ENCODE peak calls at places on chromosomes 13 and 19, in ten cellular contexts. U is LoVo; O is AG09319; N is left ventricle myocardium inferior; G is GF-D8; W is DMS153; M is activated CD4-positive, alpha-beta T cell treated with anti-CD3 and anti-CD28 coated beads, Interleukin-2, amount 10 ng/mL, durations not matched to agents 7 days and 5 days; Z is CD4-positive, alpha-beta memory T cell; Q is mesenchymal stem cell; J is A172. B is an unnamed sample.

GRCh38 chr19:47097396-47098217 is 16.0 kb downstream of the ZC3H4 start:
- DNase-seq in U (no peak), O (no peak), N (peak; percentile 50), G (no peak), W (no peak), M (no peak), Z (no peak), Q (no peak), J (no peak), B (peak; percentile 53)

GRCh38 chr19:41702208-41702651 is 6.2 kb upstream of the CEACAM5 start:
- DNase-seq in U (no peak), O (no peak), N (no peak), G (no peak), W (no peak), M (no peak), Z (no peak), Q (no peak), J (peak; percentile 72), B (no peak)

GRCh38 chr19:49133621-49134454 is 14.5 kb downstream of the PPFIA3 start:
- DNase-seq in U (no peak), O (no peak), N (peak; percentile 71), G (no peak), W (peak; percentile 54), M (peak; percentile 49), Z (peak; percentile 47), Q (peak; percentile 54), J (no peak), B (no peak)

GRCh38 chr19:1446713-1447564 is 3.0 kb upstream of the APC2 start:
- DNase-seq in U (no peak), O (no peak), N (no peak), G (no peak), W (no peak), M (peak; percentile 31), Z (no peak), Q (no peak), J (no peak), B (peak; percentile 36)

GRCh38 chr13:98370261-98370660 is 193.2 kb upstream of the RNF113B start:
- DNase-seq in U (no peak), O (no peak), N (no peak), G (no peak), W (no peak), M (no peak), Z (no peak), Q (no peak), J (no peak), B (no peak)

GRCh38 chr13:86986448-86986847 is 684.7 kb upstream of the SLITRK5 start:
- DNase-seq in U (no peak), O (no peak), N (no peak), G (no peak), W (peak; percentile 61), M (no peak), Z (no peak), Q (peak; percentile 45), J (no peak), B (no peak)

GRCh38 chr19:611506-611869 is 21.8 kb downstream of the HCN2 start:
- DNase-seq in U (no peak), O (no peak), N (no peak), G (no peak), W (no peak), M (peak; percentile 26), Z (peak; percentile 33), Q (peak; percentile 79), J (peak; percentile 99), B (peak; percentile 92)

GRCh38 chr13:42946927-42947326 is 45.1 kb downstream of the EPSTI1 start:
- DNase-seq in U (no peak), O (peak; percentile 15), N (no peak), G (no peak), W (no peak), M (no peak), Z (no peak), Q (no peak), J (no peak), B (peak; percentile 71)

GRCh38 chr19:39599116-39599515 is 3.2 kb upstream of the LGALS13 start:
- DNase-seq in U (peak; percentile 20), O (no peak), N (no peak), G (no peak), W (no peak), M (peak; percentile 47), Z (peak; percentile 2), Q (peak; percentile 18), J (peak; percentile 32), B (peak; percentile 13)

GRCh38 chr19:8682931-8683330 is 15.7 kb downstream of the ACTL9 start:
- DNase-seq in U (no peak), O (no peak), N (no peak), G (no peak), W (no peak), M (no peak), Z (no peak), Q (no peak), J (no peak), B (no peak)

GRCh38 chr19:16902545-16902944 is 13.7 kb downstream of the F2RL3 start:
- DNase-seq in U (no peak), O (no peak), N (no peak), G (no peak), W (no peak), M (no peak), Z (no peak), Q (no peak), J (no peak), B (no peak)

GRCh38 chr13:30196025-30196424 is 111.3 kb downstream of the KATNAL1 start:
- DNase-seq in U (no peak), O (no peak), N (no peak), G (no peak), W (peak; percentile 37), M (no peak), Z (no peak), Q (peak; percentile 39), J (peak; percentile 90), B (no peak)

GRCh38 chr13:41825691-41826090 is 135.2 kb downstream of the VWA8 start:
- DNase-seq in U (no peak), O (no peak), N (no peak), G (no peak), W (no peak), M (no peak), Z (no peak), Q (no peak), J (no peak), B (no peak)

GRCh38 chr13:45863716-45864590 is 12.4 kb upstream of the SIAH3 start:
- DNase-seq in U (no peak), O (no peak), N (no peak), G (no peak), W (no peak), M (no peak), Z (no peak), Q (no peak), J (no peak), B (no peak)

GRCh38 chr13:66532845-66533244 is 697.3 kb downstream of the PCDH9 start:
- DNase-seq in U (no peak), O (no peak), N (no peak), G (no peak), W (no peak), M (no peak), Z (no peak), Q (no peak), J (no peak), B (no peak)

GRCh38 chr19:1592755-1593628 is at the start of gene MBD3:
- DNase-seq in U (peak; percentile 95), O (peak; percentile 86), N (peak; percentile 93), G (peak; percentile 80), W (peak; percentile 62), M (peak; percentile 87), Z (peak; percentile 86), Q (peak; percentile 92), J (peak; percentile 89), B (peak; percentile 99)

GRCh38 chr19:14512420-14512961 is 5.7 kb downstream of the DNAJB1 start:
- DNase-seq in U (no peak), O (no peak), N (no peak), G (no peak), W (no peak), M (no peak), Z (no peak), Q (no peak), J (no peak), B (no peak)

GRCh38 chr19:58395220-58395978 is at the start of gene RNF225:
- DNase-seq in U (peak; percentile 43), O (no peak), N (no peak), G (no peak), W (no peak), M (no peak), Z (no peak), Q (no peak), J (no peak), B (no peak)

GRCh38 chr19:55112781-55113569 is 4.5 kb downstream of the PPP1R12C start:
- DNase-seq in U (no peak), O (no peak), N (no peak), G (no peak), W (no peak), M (no peak), Z (no peak), Q (no peak), J (peak; percentile 44), B (no peak)

GRCh38 chr19:4687396-4687795 is 17.3 kb upstream of the MYDGF start:
- DNase-seq in U (no peak), O (no peak), N (no peak), G (no peak), W (no peak), M (no peak), Z (no peak), Q (no peak), J (no peak), B (no peak)

GRCh38 chr19:27972291-27973040 is 1240.5 kb downstream of the UQCRFS1 start:
- DNase-seq in U (peak; percentile 1), O (no peak), N (no peak), G (no peak), W (peak; percentile 52), M (no peak), Z (no peak), Q (no peak), J (peak; percentile 87), B (peak; percentile 61)

GRCh38 chr13:112930192-112930591 is 38.8 kb upstream of the MCF2L start:
- DNase-seq in U (no peak), O (no peak), N (no peak), G (no peak), W (no peak), M (no peak), Z (no peak), Q (no peak), J (no peak), B (no peak)

GRCh38 chr13:31918707-31919106 is 112.9 kb upstream of the FRY start:
- DNase-seq in U (no peak), O (no peak), N (no peak), G (no peak), W (no peak), M (no peak), Z (no peak), Q (no peak), J (no peak), B (no peak)

GRCh38 chr13:48069573-48069972 is 25.3 kb downstream of the MED4 start:
- DNase-seq in U (no peak), O (no peak), N (no peak), G (no peak), W (no peak), M (no peak), Z (no peak), Q (no peak), J (no peak), B (no peak)

GRCh38 chr19:5480427-5480836 is 25.2 kb downstream of the ZNRF4 start:
- DNase-seq in U (peak; percentile 28), O (no peak), N (no peak), G (no peak), W (no peak), M (peak; percentile 12), Z (peak; percentile 3), Q (peak; percentile 15), J (no peak), B (peak; percentile 44)

GRCh38 chr19:13260883-13261653 is 110.9 kb downstream of the IER2 start:
- DNase-seq in U (peak; percentile 89), O (peak; percentile 44), N (no peak), G (no peak), W (no peak), M (peak; percentile 18), Z (no peak), Q (peak; percentile 85), J (peak; percentile 94), B (peak; percentile 90)

GRCh38 chr19:6765738-6766356 is 1.4 kb downstream of the SH2D3A start:
- DNase-seq in U (peak; percentile 98), O (no peak), N (no peak), G (no peak), W (peak; percentile 86), M (no peak), Z (peak; percentile 21), Q (no peak), J (peak; percentile 62), B (no peak)

GRCh38 chr13:103812966-103813365 is 746.7 kb upstream of the SLC10A2 start:
- DNase-seq in U (no peak), O (no peak), N (no peak), G (no peak), W (no peak), M (no peak), Z (no peak), Q (no peak), J (no peak), B (no peak)

B was measured in GM03348.